ENCODE peak calls at places on chromosomes 12 and 14, in ten cellular contexts. C, Y, V, N, S, J, K, U, T and G are unnamed samples.

GRCh38 chr14:105636935-105637334 is 110.6 kb downstream of the TMEM121 start:
- DNase-seq in U (no peak), V (no peak), Y (no peak), K (no peak), J (no peak), C (no peak), S (no peak), N (no peak), T (no peak), G (no peak)

GRCh38 chr12:125533434-125534029 is 468.3 kb downstream of the AACS start:
- DNase-seq in V (no peak), N (peak; percentile 51), J (peak; percentile 25), T (peak; percentile 69), K (no peak), U (peak; percentile 60), C (peak; percentile 10), S (no peak), Y (no peak), G (peak; percentile 22)

GRCh38 chr14:76257111-76257803 is 105.5 kb downstream of the GPATCH2L start:
- DNase-seq in K (no peak), C (peak; percentile 81), S (no peak), U (no peak), T (no peak), Y (no peak), V (no peak), J (no peak), N (no peak), G (no peak)

GRCh38 chr12:28795306-28795705 is 353.8 kb upstream of the FAR2 start:
- DNase-seq in T (peak; percentile 19), C (peak; percentile 49), S (no peak), Y (no peak), N (peak; percentile 81), J (no peak), U (no peak), V (no peak), K (no peak), G (no peak)

GRCh38 chr12:79725987-79726386 is 35.2 kb upstream of the PAWR start:
- DNase-seq in J (no peak), K (no peak), N (peak; percentile 91), T (no peak), V (no peak), S (no peak), U (no peak), Y (no peak), C (peak; percentile 85), G (no peak)

GRCh38 chr14:104926619-104927431 is 2.1 kb downstream of the PLD4 start:
- DNase-seq in J (no peak), Y (peak; percentile 77), N (no peak), K (peak; percentile 55), T (no peak), U (no peak), V (no peak), S (no peak), C (no peak), G (no peak)

GRCh38 chr12:5478081-5478706 is 46.3 kb downstream of the NTF3 start:
- DNase-seq in J (no peak), S (no peak), Y (no peak), K (no peak), N (no peak), V (no peak), C (no peak), T (no peak), U (no peak), G (no peak)

GRCh38 chr14:104885031-104885972 is 20.2 kb downstream of the CEP170B start:
- DNase-seq in N (no peak), Y (no peak), U (no peak), T (no peak), V (peak; percentile 43), S (no peak), K (peak; percentile 81), J (no peak), C (no peak), G (no peak)

GRCh38 chr12:116336542-116337065 is 59.1 kb upstream of the MED13L start:
- DNase-seq in C (peak; percentile 72), J (no peak), N (no peak), S (no peak), Y (peak; percentile 76), U (no peak), V (no peak), T (no peak), K (no peak), G (no peak)

GRCh38 chr12:113906411-113907200 is 59.5 kb downstream of the RBM19 start:
- DNase-seq in T (no peak), Y (no peak), U (no peak), C (no peak), S (no peak), V (no peak), K (no peak), N (no peak), J (no peak), G (no peak)

GRCh38 chr12:87828384-87828973 is 200.7 kb downstream of the C12orf50 start:
- DNase-seq in Y (no peak), V (no peak), U (no peak), S (no peak), T (no peak), J (no peak), C (no peak), K (no peak), N (no peak), G (no peak)

GRCh38 chr12:111238075-111238734 is 130.7 kb downstream of the PHETA1 start:
- DNase-seq in K (no peak), Y (no peak), S (no peak), N (peak; percentile 34), V (no peak), J (no peak), T (no peak), C (no peak), U (no peak), G (no peak)

DNA sequence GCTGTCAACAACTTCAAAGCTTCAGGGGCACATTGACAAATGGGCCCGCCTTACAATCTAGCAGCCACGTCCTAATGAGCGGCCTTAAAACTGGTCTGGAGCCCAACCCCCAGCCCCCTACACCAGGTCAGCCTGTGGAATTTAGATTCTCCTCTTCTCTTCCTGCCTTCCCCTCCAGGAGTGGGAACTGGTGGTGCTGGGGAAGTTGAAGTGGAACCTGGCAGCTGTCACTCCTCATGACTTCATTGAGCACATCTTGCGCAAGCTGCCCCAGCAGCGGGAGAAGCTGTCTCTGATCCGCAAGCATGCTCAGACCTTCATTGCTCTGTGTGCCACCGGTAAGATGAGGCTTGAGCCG is 5.0 kb downstream of the CCND2 start:
- DNase-seq in J (peak; percentile 80), V (peak; percentile 78), N (no peak), T (no peak), C (no peak), U (no peak), K (no peak), S (no peak), Y (no peak), G (no peak)
- H3K4me1 ChIP-seq in J (peaks cover 36% of the 10 kb centered on the region), V (peaks cover 23% of the 10 kb centered on the region), N (no peaks in the 10 kb centered on the region), T (peaks cover 10% of the 10 kb centered on the region), C (no peaks in the 10 kb centered on the region), U (peaks cover 37% of the 10 kb centered on the region), K (peaks cover 13% of the 10 kb centered on the region), S (peaks cover 58% of the 10 kb centered on the region), Y (peaks cover 10% of the 10 kb centered on the region), G (peaks cover 5% of the 10 kb centered on the region)

GRCh38 chr12:110015132-110015531 is 15.9 kb downstream of the ANKRD13A start:
- DNase-seq in U (no peak), Y (no peak), V (no peak), T (no peak), C (no peak), N (no peak), K (no peak), J (no peak), S (no peak), G (no peak)
- H3K27ac ChIP-seq in U (no peak overlapping the region), Y (peak overlapping the region; percentile 20), V (no peak overlapping the region), T (no peak overlapping the region), C (no peak overlapping the region), N (no peak overlapping the region), K (no peak overlapping the region), J (peak overlapping the region; percentile 18), S (no peak overlapping the region), G (no peak overlapping the region)

GRCh38 chr12:105559292-105559691 is 228.8 kb downstream of the C12orf75 start:
- DNase-seq in U (no peak), N (no peak), J (no peak), T (no peak), C (no peak), V (no peak), K (no peak), S (no peak), Y (no peak), G (no peak)

GRCh38 chr12:105567061-105567460 is 236.6 kb downstream of the C12orf75 start:
- DNase-seq in N (no peak), V (no peak), U (no peak), C (no peak), Y (no peak), T (no peak), K (no peak), J (no peak), S (no peak), G (no peak)

GRCh38 chr12:105561981-105562726 is 231.7 kb downstream of the C12orf75 start:
- DNase-seq in J (peak; percentile 44), S (no peak), C (peak; percentile 88), N (peak; percentile 96), K (no peak), U (no peak), Y (no peak), V (peak; percentile 82), T (peak; percentile 78), G (peak; percentile 16)

DNA sequence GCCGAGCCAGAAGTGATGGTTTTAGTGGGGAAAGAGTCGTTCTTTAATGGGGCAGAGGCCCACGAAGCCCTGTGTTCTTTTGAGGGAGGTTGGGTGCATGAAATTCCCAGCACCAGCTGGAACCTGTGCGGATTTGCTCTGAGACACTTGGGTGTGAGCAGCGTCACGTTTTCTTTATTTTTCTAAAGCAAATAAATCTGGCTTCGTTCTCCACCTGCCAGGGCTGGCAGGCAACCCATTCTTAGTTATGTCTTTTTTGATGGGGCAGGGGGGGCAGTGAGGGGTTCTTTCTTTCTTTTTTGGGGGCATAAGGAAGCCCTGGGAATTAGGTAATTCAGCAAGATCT is 232.2 kb downstream of the C12orf75 start:
- DNase-seq in U (no peak), K (no peak), Y (no peak), C (no peak), S (no peak), N (no peak), J (peak; percentile 59), T (no peak), V (no peak), G (no peak)
- H3K4me3 ChIP-seq in U (no peak overlapping the region), K (no peak overlapping the region), Y (no peak overlapping the region), C (peak overlapping the region; percentile 32), S (peak overlapping the region; percentile 9), N (peak overlapping the region; percentile 60), J (peak overlapping the region; percentile 9), T (no peak overlapping the region), V (peak overlapping the region; percentile 54), G (no peak overlapping the region)

GRCh38 chr12:11856971-11857370 is 207.5 kb downstream of the ETV6 start:
- DNase-seq in S (no peak), K (no peak), V (no peak), T (no peak), U (no peak), J (no peak), C (no peak), Y (no peak), N (no peak), G (no peak)
- H3K4me1 ChIP-seq in S (peaks cover 27% of the 10 kb centered on the region), K (peaks cover under 1% of the 10 kb centered on the region), V (peaks cover 18% of the 10 kb centered on the region), T (peaks cover 26% of the 10 kb centered on the region), U (peaks cover 24% of the 10 kb centered on the region), J (peaks cover 6% of the 10 kb centered on the region), C (no peaks in the 10 kb centered on the region), Y (no peaks in the 10 kb centered on the region), N (no peaks in the 10 kb centered on the region), G (peaks cover 12% of the 10 kb centered on the region)